ENCODE peak calls at places on chromosomes 4 and X, in seven cellular contexts. V, Q, N, F, S, D and K are unnamed samples.
A peak's percentile ranks its signal among the peaks of the same experiment; 100 is the strongest.

GRCh38 chrX:118475903-118476302 is 19.7 kb upstream of the DOCK11 start:
- DNase-seq in V (no peak), Q (no peak), N (no peak), F (no peak), S (no peak), D (no peak), K (no peak)

GRCh38 chr4:169143335-169143734 is 127.4 kb downstream of the SH3RF1 start:
- DNase-seq in V (no peak), Q (no peak), N (no peak), F (no peak), S (no peak), D (no peak), K (no peak)

GRCh38 chr4:27100713-27101112 is 240.1 kb downstream of the STIM2 start:
- DNase-seq in V (no peak), Q (no peak), N (no peak), F (no peak), S (no peak), D (no peak), K (no peak)

GRCh38 chrX:21373637-21374162 is 518 bp upstream of the CNKSR2 start:
- DNase-seq in V (no peak), Q (no peak), N (peak; percentile 31), F (no peak), S (peak; percentile 8), D (no peak), K (no peak)

GRCh38 chr4:94373752-94374151 is 31.1 kb upstream of the HPGDS start:
- DNase-seq in V (no peak), Q (no peak), N (no peak), F (no peak), S (no peak), D (no peak), K (no peak)

GRCh38 chrX:120426599-120426998 is 42.5 kb downstream of the LAMP2 start:
- DNase-seq in V (no peak), Q (no peak), N (no peak), F (peak; percentile 15), S (no peak), D (no peak), K (no peak)

GRCh38 chr4:39860804-39861203 is 116.9 kb downstream of the PDS5A start:
- DNase-seq in V (no peak), Q (no peak), N (no peak), F (no peak), S (no peak), D (no peak), K (no peak)

GRCh38 chrX:150542846-150543229 is 25.6 kb upstream of the MTM1 start:
- DNase-seq in V (no peak), Q (no peak), N (no peak), F (no peak), S (no peak), D (no peak), K (no peak)

GRCh38 chr4:40875507-40876150 is 125.9 kb downstream of the NSUN7 start:
- DNase-seq in V (no peak), Q (no peak), N (no peak), F (no peak), S (no peak), D (no peak), K (no peak)

GRCh38 chr4:3291969-3292570 is 751 bp upstream of the RGS12 start:
- DNase-seq in V (peak; percentile 75), Q (peak; percentile 63), N (peak; percentile 74), F (peak; percentile 49), S (no peak), D (peak; percentile 51), K (no peak)

GRCh38 chrX:2325076-2325784 is 175.5 kb downstream of the DHRSX start:
- DNase-seq in V (peak; percentile 84), Q (no peak), N (no peak), F (peak; percentile 57), S (peak; percentile 15), D (peak; percentile 66), K (peak; percentile 13)